ENCODE peak calls at places on chromosomes 2 and 18, in six cellular contexts. D is OCI-LY7; T is astrocyte; V is body of pancreas; K is naive thymus-derived CD4-positive, alpha-beta T cell; F is left ventricle myocardium inferior. U is an unnamed sample.
A peak's percentile ranks its signal among the peaks of the same experiment; 100 is the strongest.

GRCh38 chr18:55326134-55326533 is 261.9 kb downstream of the TCF4 start:
- DNase-seq in D (peak; percentile 27), T (no peak), V (no peak), K (no peak), F (no peak), U (no peak)

GRCh38 chr2:74152954-74153353 is 5.2 kb upstream of the BOLA3 start:
- DNase-seq in D (no peak), T (no peak), V (no peak), K (no peak), F (no peak), U (no peak)

GRCh38 chr2:192004188-192004963 is 157.5 kb upstream of the CAVIN2 start:
- DNase-seq in D (no peak), T (no peak), V (no peak), K (no peak), F (no peak), U (no peak)

GRCh38 chr2:38146917-38147307 is 71.0 kb upstream of the CYP1B1 start:
- DNase-seq in D (no peak), T (peak; percentile 99), V (peak; percentile 20), K (no peak), F (no peak), U (no peak)

GRCh38 chr2:238743243-238744068 is 104.4 kb upstream of the TWIST2 start:
- DNase-seq in D (no peak), T (peak; percentile 58), V (no peak), K (no peak), F (no peak), U (no peak)

GRCh38 chr2:20633794-20634259 is 17.1 kb downstream of the HS1BP3 start:
- DNase-seq in D (no peak), T (no peak), V (peak; percentile 63), K (no peak), F (peak; percentile 36), U (no peak)

GRCh38 chr2:46803911-46804670 is 111.5 kb downstream of the MCFD2 start:
- DNase-seq in D (no peak), T (peak; percentile 99), V (no peak), K (no peak), F (no peak), U (no peak)

GRCh38 chr2:2586068-2586776 is 255.1 kb upstream of the MYT1L start:
- DNase-seq in D (no peak), T (no peak), V (no peak), K (no peak), F (no peak), U (no peak)

GRCh38 chr2:33210626-33211025 is 263.9 kb downstream of the LTBP1 start:
- DNase-seq in D (no peak), T (peak; percentile 99), V (no peak), K (no peak), F (no peak), U (no peak)

GRCh38 chr2:176139170-176139611 is 9.7 kb downstream of the HOXD8 start:
- DNase-seq in D (no peak), T (no peak), V (no peak), K (no peak), F (no peak), U (no peak)
- H3K4me3 ChIP-seq in D (no peak overlapping the region), T (no peak overlapping the region), V (no peak overlapping the region), K (no peak overlapping the region), F (no peak overlapping the region), U (no peak overlapping the region)

DNA sequence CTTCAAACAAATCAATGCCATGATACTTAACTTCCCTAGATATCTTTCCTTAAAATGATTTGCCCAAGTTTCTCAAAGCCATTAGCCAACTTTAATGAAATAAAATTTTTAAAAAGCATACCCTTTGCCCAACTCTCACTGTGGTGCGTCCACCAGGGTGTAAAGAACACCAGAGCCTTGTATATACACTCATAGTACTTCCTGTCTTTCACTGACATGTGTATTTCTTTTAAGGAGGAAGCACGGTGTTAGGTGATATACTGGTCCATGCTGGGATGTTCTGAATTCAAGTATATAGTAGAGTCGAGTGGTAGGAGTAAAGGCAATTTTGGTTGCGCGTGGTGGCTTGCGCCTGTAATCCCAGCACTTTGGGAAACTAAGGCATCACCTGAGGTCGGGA is 22.7 kb downstream of the AAK1 start:
- DNase-seq in D (no peak), T (no peak), V (no peak), K (peak; percentile 25), F (no peak), U (no peak)
- H3K4me1 ChIP-seq in D (no peaks in the 10 kb centered on the region), T (peaks cover 9% of the 10 kb centered on the region), V (peaks cover 50% of the 10 kb centered on the region), K (peaks cover 83% of the 10 kb centered on the region), F (peaks cover 97% of the 10 kb centered on the region), U (peaks cover 82% of the 10 kb centered on the region)

GRCh38 chr2:234352270-234352669 is 144.6 kb downstream of the ARL4C start:
- DNase-seq in D (no peak), T (no peak), V (no peak), K (no peak), F (no peak), U (no peak)

GRCh38 chr2:234343297-234343696 is 153.6 kb downstream of the ARL4C start:
- DNase-seq in D (no peak), T (no peak), V (no peak), K (no peak), F (no peak), U (no peak)

GRCh38 chr2:234344041-234344440 is 152.8 kb downstream of the ARL4C start:
- DNase-seq in D (no peak), T (no peak), V (no peak), K (no peak), F (no peak), U (no peak)

GRCh38 chr2:234348081-234348480 is 148.8 kb downstream of the ARL4C start:
- DNase-seq in D (peak; percentile 52), T (peak; percentile 26), V (no peak), K (no peak), F (no peak), U (no peak)
- H3K4me3 ChIP-seq in D (no peak overlapping the region), T (no peak overlapping the region), V (no peak overlapping the region), K (no peak overlapping the region), F (no peak overlapping the region), U (no peak overlapping the region)

GRCh38 chr2:24330161-24330560 is 30.2 kb downstream of the ITSN2 start:
- DNase-seq in D (no peak), T (no peak), V (no peak), K (no peak), F (no peak), U (no peak)

GRCh38 chr2:24333019-24333540 is 27.3 kb downstream of the ITSN2 start:
- DNase-seq in D (no peak), T (no peak), V (no peak), K (no peak), F (no peak), U (no peak)

GRCh38 chr2:24329700-24330099 is 30.6 kb downstream of the ITSN2 start:
- DNase-seq in D (peak; percentile 45), T (no peak), V (no peak), K (no peak), F (no peak), U (no peak)

DNA sequence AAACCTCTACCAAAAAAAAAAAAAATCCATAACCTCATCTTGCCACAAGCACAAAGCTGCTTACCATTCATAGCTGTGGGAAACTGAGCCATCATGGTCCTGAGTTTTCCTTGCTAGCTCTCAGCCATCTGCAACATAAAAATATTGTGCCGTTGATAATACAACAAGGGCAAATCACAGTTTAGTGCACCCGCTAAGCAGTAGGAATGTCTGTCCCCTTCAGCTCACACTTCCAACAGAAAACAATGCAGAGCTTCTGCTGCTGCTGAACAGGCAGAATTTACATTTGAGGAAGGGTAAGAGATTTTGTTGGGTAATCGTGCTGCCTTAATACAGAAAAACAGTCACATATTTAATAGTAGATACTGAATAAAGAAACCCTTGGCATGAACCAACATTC is 32.3 kb downstream of the ITSN2 start:
- DNase-seq in D (no peak), T (no peak), V (no peak), K (no peak), F (no peak), U (no peak)
- H3K4me1 ChIP-seq in D (peaks cover 39% of the 10 kb centered on the region), T (no peaks in the 10 kb centered on the region), V (peaks cover 47% of the 10 kb centered on the region), K (no peaks in the 10 kb centered on the region), F (peaks cover 58% of the 10 kb centered on the region), U (no peaks in the 10 kb centered on the region)

DNA sequence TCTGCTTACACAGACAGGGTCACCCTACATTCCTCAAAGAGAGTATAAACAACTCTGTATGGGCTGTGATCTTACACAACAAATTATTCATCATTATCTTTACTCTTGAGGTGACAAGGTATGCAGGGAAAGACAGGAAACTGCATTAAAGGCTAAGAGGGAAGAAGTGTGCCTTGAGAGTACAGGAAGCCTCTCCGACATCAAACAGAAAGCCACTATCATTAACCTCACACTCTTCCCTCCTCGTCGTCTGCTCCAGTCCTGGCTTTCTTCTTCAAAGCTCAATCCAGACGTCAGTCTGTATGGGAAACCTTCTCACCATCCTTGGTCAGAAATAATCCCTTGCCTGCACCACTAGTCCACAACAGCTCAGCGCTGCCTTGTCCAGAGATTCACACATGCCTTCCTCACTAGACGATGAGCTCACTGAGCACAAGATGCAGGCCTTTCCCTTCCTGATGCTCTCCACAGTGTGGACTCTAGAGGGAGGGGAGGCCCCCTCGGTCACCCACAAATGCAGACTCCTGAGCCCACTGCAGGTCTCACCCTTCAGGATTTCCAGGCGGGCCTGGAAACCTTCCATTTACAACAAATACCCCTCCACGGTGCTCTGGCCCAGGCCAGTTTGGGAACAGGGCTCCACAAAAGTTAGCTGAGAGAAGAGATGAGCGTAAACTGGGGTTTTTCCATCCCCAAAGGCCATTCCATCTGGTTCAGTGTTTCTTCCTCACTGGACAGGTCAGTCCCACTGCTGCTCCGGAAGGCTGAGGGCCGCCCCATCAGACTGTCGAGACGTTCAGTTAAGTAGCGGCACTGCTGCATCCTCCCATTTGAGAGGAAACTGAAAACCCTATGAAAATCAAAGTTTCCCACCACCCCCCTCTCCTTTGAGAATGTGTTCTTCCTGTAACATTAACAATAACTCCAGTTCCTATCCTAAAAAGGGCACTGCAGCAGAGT is 55.9 kb downstream of the UXS1 start:
- DNase-seq in D (no peak), T (no peak), V (no peak), K (peak; percentile 49), F (no peak), U (peak; percentile 32)
- H3K4me3 ChIP-seq in D (no peak overlapping the region), T (no peak overlapping the region), V (no peak overlapping the region), K (peak overlapping the region; percentile 46), F (peak overlapping the region; percentile 12), U (peak overlapping the region; percentile 39)

GRCh38 chr18:45958027-45958426 is 9.1 kb downstream of the EPG5 start:
- DNase-seq in D (no peak), T (no peak), V (no peak), K (no peak), F (no peak), U (no peak)
- H3K4me1 ChIP-seq in D (no peaks in the 10 kb centered on the region), T (peaks cover 53% of the 10 kb centered on the region), V (peaks cover 21% of the 10 kb centered on the region), K (peaks cover 24% of the 10 kb centered on the region), F (peaks cover 32% of the 10 kb centered on the region), U (peaks cover 25% of the 10 kb centered on the region)

GRCh38 chr2:240520143-240520973 is 37.4 kb downstream of the ANKMY1 start:
- DNase-seq in D (no peak), T (no peak), V (no peak), K (no peak), F (no peak), U (no peak)
- H3K4me3 ChIP-seq in D (no peak overlapping the region), T (no peak overlapping the region), V (no peak overlapping the region), K (no peak overlapping the region), F (no peak overlapping the region), U (no peak overlapping the region)